ENCODE peak calls at places on chromosomes 12 and 14, in nine cellular contexts. A is M059J; C is caudate nucleus; F is activated CD4-positive, alpha-beta T cell treated with anti-CD3 and anti-CD28 coated beads, Interleukin-2, amount 10 ng/mL, durations not matched to agents 7 days and 5 days; H is left ventricle myocardium inferior; O is cardiac fibroblast; N is SK-MEL-5; B is HEK293T; Y is smooth muscle cell of the brain vasculature. D is an unnamed sample.

GRCh38 chr14:69056389-69056788 is 77.3 kb upstream of the ACTN1 start:
- DNase-seq in N (no peak), Y (no peak), C (peak), O (no peak), A (no peak), B (no peak), H (no peak), F (no peak), D (no peak)

GRCh38 chr14:31096255-31096654 is 70.1 kb upstream of the STRN3 start:
- DNase-seq in H (no peak), F (no peak), Y (no peak), C (no peak), O (no peak), N (peak), A (no peak), B (no peak), D (peak)

GRCh38 chr14:96676161-96676560 is 121.0 kb upstream of the VRK1 start:
- DNase-seq in N (no peak), H (no peak), C (no peak), F (no peak), B (no peak), Y (peak), A (peak), O (no peak), D (no peak)

GRCh38 chr12:60100150-60100549 is 504.3 kb downstream of the SLC16A7 start:
- DNase-seq in B (no peak), N (no peak), O (no peak), A (peak), C (no peak), H (no peak), F (no peak), Y (no peak), D (peak)

GRCh38 chr12:81206425-81206824 is 128.5 kb downstream of the ACSS3 start:
- DNase-seq in F (no peak), Y (no peak), O (no peak), N (no peak), H (no peak), B (no peak), C (no peak), A (no peak), D (no peak)

GRCh38 chr12:69497308-69498026 is 27.3 kb downstream of the FRS2 start:
- DNase-seq in O (peak), A (peak), F (peak), C (no peak), N (no peak), Y (no peak), B (no peak), H (no peak), D (peak)

GRCh38 chr14:20417250-20418186 is 4.2 kb upstream of the TEP1 start:
- DNase-seq in B (no peak), A (no peak), N (no peak), H (no peak), O (no peak), F (no peak), C (no peak), Y (no peak), D (no peak)

GRCh38 chr12:20547788-20548575 is 147.2 kb upstream of the SLCO1C1 start:
- DNase-seq in B (no peak), O (peak), Y (no peak), N (no peak), C (no peak), A (no peak), F (no peak), H (no peak), D (peak)

GRCh38 chr12:120134307-120134980 is 17.9 kb upstream of the RAB35 start:
- DNase-seq in H (no peak), Y (no peak), C (no peak), N (no peak), B (no peak), A (no peak), O (no peak), F (no peak), D (no peak)

GRCh38 chr12:110149104-110149660 is 25.0 kb downstream of the IFT81 start:
- DNase-seq in O (no peak), F (peak), H (no peak), A (no peak), Y (no peak), N (peak), B (no peak), C (no peak), D (no peak)